ENCODE peak calls at places on chromosomes 7 and 10, in four cellular contexts. X is left ventricle myocardium inferior; Y is hypothalamus; I is stimulated activated CD4-positive, alpha-beta T cell treated with anti-CD3 and anti-CD28 coated beads, TNF-alpha, amount 100 ng/mL, for 24 hours. Z is an unnamed sample.

GRCh38 chr7:134727711-134728110 is 51.7 kb upstream of the CALD1 start:
- DNase-seq in X (no peak), Y (no peak), I (no peak), Z (no peak)

GRCh38 chr10:6065406-6065805 is 3.2 kb upstream of the IL2RA start:
- DNase-seq in X (no peak), Y (no peak), I (no peak), Z (no peak)

GRCh38 chr7:12648704-12649261 is 38.6 kb upstream of the ARL4A start:
- DNase-seq in X (no peak), Y (no peak), I (no peak), Z (no peak)

GRCh38 chr10:113020838-113021237 is 70.8 kb downstream of the TCF7L2 start:
- DNase-seq in X (no peak), Y (no peak), I (no peak), Z (no peak)

GRCh38 chr10:127243490-127244272 is 47.3 kb upstream of the INSYN2A start:
- DNase-seq in X (no peak), Y (no peak), I (peak; percentile 24), Z (no peak)

GRCh38 chr7:3673524-3673923 is 372.5 kb downstream of the SDK1 start:
- DNase-seq in X (peak; percentile 24), Y (peak; percentile 1), I (peak; percentile 45), Z (no peak)

GRCh38 chr7:95916573-95917371 is 144.4 kb downstream of the DYNC1I1 start:
- DNase-seq in X (peak; percentile 79), Y (peak; percentile 70), I (peak; percentile 72), Z (no peak)

GRCh38 chr10:118002581-118002980 is 44.2 kb downstream of the RAB11FIP2 start:
- DNase-seq in X (no peak), Y (no peak), I (no peak), Z (no peak)

GRCh38 chr7:95660023-95660434 is 63.7 kb upstream of the PDK4 start:
- DNase-seq in X (no peak), Y (no peak), I (no peak), Z (no peak)

GRCh38 chr10:120483006-120483405 is 26.0 kb downstream of the PLPP4 start:
- DNase-seq in X (no peak), Y (no peak), I (no peak), Z (no peak)

GRCh38 chr7:4934419-4935025 is 24.5 kb downstream of the MMD2 start:
- DNase-seq in X (no peak), Y (no peak), I (no peak), Z (no peak)

GRCh38 chr10:98134431-98135221 is at the start of gene R3HCC1L:
- DNase-seq in X (peak; percentile 91), Y (peak; percentile 52), I (peak; percentile 94), Z (peak; percentile 84)

GRCh38 chr10:122341141-122341810 is 33.2 kb upstream of the PLEKHA1 start:
- DNase-seq in X (peak; percentile 36), Y (no peak), I (no peak), Z (no peak)

GRCh38 chr7:50953820-50954219 is 171.1 kb upstream of the GRB10 start:
- DNase-seq in X (no peak), Y (no peak), I (no peak), Z (no peak)

GRCh38 chr10:5461201-5461585 is 38.2 kb downstream of the CALML5 start:
- DNase-seq in X (no peak), Y (no peak), I (no peak), Z (no peak)

GRCh38 chr7:40331915-40332314 is 197.1 kb downstream of the SUGCT start:
- DNase-seq in X (no peak), Y (no peak), I (no peak), Z (no peak)

GRCh38 chr10:110074986-110075664 is 67.3 kb downstream of the ADD3 start:
- DNase-seq in X (no peak), Y (no peak), I (no peak), Z (no peak)

GRCh38 chr7:28853150-28853549 is 105.0 kb downstream of the TRIL start:
- DNase-seq in X (no peak), Y (no peak), I (no peak), Z (no peak)

GRCh38 chr7:34087892-34088891 is 182.9 kb downstream of the BMPER start:
- DNase-seq in X (no peak), Y (no peak), I (no peak), Z (no peak)

GRCh38 chr10:80609331-80609730 is 71.6 kb downstream of the SH2D4B start:
- DNase-seq in X (no peak), Y (no peak), I (no peak), Z (no peak)

GRCh38 chr7:101553018-101553770 is 75.9 kb downstream of the MYL10 start:
- DNase-seq in X (no peak), Y (no peak), I (no peak), Z (no peak)

GRCh38 chr10:114683162-114683561 is 25.1 kb upstream of the ABLIM1 start:
- DNase-seq in X (no peak), Y (no peak), I (no peak), Z (no peak)

GRCh38 chr10:93115661-93116383 is 42.1 kb downstream of the CYP26A1 start:
- DNase-seq in X (peak; percentile 61), Y (peak; percentile 12), I (peak; percentile 63), Z (peak; percentile 16)

GRCh38 chr10:92848037-92848440 is 281 bp upstream of the EXOC6 start:
- DNase-seq in X (no peak), Y (no peak), I (no peak), Z (no peak)

GRCh38 chr10:91190876-91191580 is 29.4 kb upstream of the PCGF5 start:
- DNase-seq in X (no peak), Y (no peak), I (no peak), Z (peak; percentile 19)

GRCh38 chr10:621500-621899 is 68.0 kb downstream of the DIP2C start:
- DNase-seq in X (no peak), Y (no peak), I (no peak), Z (no peak)

GRCh38 chr10:62637249-62638061 is 167.1 kb upstream of the ADO start:
- DNase-seq in X (no peak), Y (no peak), I (peak; percentile 71), Z (no peak)

GRCh38 chr10:43197834-43198681 is 59.8 kb downstream of the CSGALNACT2 start:
- DNase-seq in X (no peak), Y (no peak), I (peak; percentile 14), Z (no peak)

GRCh38 chr7:27175626-27176342 is 1.7 kb upstream of the HOXA10 start:
- DNase-seq in X (peak; percentile 2), Y (no peak), I (no peak), Z (no peak)

Z was measured in C1 segment of cervical spinal cord.